ENCODE peak calls at places on chromosomes 2 and 18, in nine cellular contexts. B is heart left ventricle, G is brain microvascular endothelial cell, N is stomach, V is AG04450, O is IMR-90, Q is right cardiac atrium, X is lower lobe of right lung, H is Peyer's patch. D is an unnamed sample.

GRCh38 chr2:173397539-173397938 is 42.9 kb downstream of the CDCA7 start:
- DNase-seq in G (no peak), N (no peak), O (no peak), B (no peak), Q (no peak), V (no peak), X (no peak), H (no peak), D (no peak)

GRCh38 chr18:52236134-52236533 is 103.9 kb upstream of the DCC start:
- DNase-seq in N (no peak), G (no peak), H (no peak), B (no peak), X (no peak), V (no peak), Q (no peak), O (no peak), D (no peak)

GRCh38 chr2:105919826-105920225 is 175.1 kb downstream of the NCK2 start:
- DNase-seq in X (no peak), V (peak; percentile 6), H (peak; percentile 26), O (peak; percentile 62), G (peak; percentile 63), B (no peak), N (no peak), Q (no peak), D (peak; percentile 63)

GRCh38 chr2:187299122-187299906 is 148.7 kb downstream of the CALCRL start:
- DNase-seq in Q (no peak), G (no peak), H (no peak), B (no peak), N (no peak), V (no peak), O (no peak), X (no peak), D (no peak)

GRCh38 chr2:156930423-156930822 is 327.1 kb upstream of the GALNT5 start:
- DNase-seq in Q (no peak), V (no peak), X (no peak), N (no peak), H (no peak), O (no peak), G (no peak), B (no peak), D (no peak)

GRCh38 chr2:42901076-42901645 is 108.8 kb upstream of the HAAO start:
- DNase-seq in X (no peak), G (peak; percentile 57), H (no peak), O (peak; percentile 75), Q (no peak), V (peak; percentile 20), N (no peak), B (no peak), D (no peak)

GRCh38 chr18:32469190-32469611 is 1.5 kb downstream of the GAREM1 start:
- DNase-seq in G (peak; percentile 18), O (peak; percentile 36), H (no peak), Q (peak; percentile 57), V (no peak), B (peak; percentile 60), X (peak; percentile 46), N (peak; percentile 49), D (no peak)

GRCh38 chr18:36756262-36756661 is 72.5 kb downstream of the TPGS2 start:
- DNase-seq in G (no peak), V (no peak), X (no peak), O (peak; percentile 31), N (no peak), Q (no peak), H (no peak), B (no peak), D (no peak)

GRCh38 chr2:82834893-82835292 is 1624.2 kb downstream of the SUCLG1 start:
- DNase-seq in V (no peak), X (no peak), N (no peak), O (no peak), H (no peak), Q (no peak), G (no peak), B (no peak), D (no peak)

GRCh38 chr18:75200644-75201272 is 8.2 kb downstream of the PTGR3 start:
- DNase-seq in G (no peak), N (no peak), X (no peak), V (no peak), O (no peak), H (no peak), B (no peak), Q (no peak), D (no peak)

GRCh38 chr2:127609818-127610217 is 36.1 kb upstream of the GPR17 start:
- DNase-seq in X (no peak), Q (no peak), O (no peak), N (peak; percentile 0), H (no peak), B (no peak), G (no peak), V (no peak), D (no peak)

GRCh38 chr2:67923696-67924095 is 139.1 kb downstream of the C1D start:
- DNase-seq in V (no peak), N (no peak), X (no peak), H (no peak), O (no peak), Q (no peak), G (no peak), B (no peak), D (no peak)

GRCh38 chr2:120738786-120739771 is 3.4 kb downstream of the GLI2 start:
- DNase-seq in X (no peak), V (no peak), B (no peak), H (no peak), N (peak; percentile 57), O (no peak), Q (no peak), G (no peak), D (peak; percentile 7)

DNA sequence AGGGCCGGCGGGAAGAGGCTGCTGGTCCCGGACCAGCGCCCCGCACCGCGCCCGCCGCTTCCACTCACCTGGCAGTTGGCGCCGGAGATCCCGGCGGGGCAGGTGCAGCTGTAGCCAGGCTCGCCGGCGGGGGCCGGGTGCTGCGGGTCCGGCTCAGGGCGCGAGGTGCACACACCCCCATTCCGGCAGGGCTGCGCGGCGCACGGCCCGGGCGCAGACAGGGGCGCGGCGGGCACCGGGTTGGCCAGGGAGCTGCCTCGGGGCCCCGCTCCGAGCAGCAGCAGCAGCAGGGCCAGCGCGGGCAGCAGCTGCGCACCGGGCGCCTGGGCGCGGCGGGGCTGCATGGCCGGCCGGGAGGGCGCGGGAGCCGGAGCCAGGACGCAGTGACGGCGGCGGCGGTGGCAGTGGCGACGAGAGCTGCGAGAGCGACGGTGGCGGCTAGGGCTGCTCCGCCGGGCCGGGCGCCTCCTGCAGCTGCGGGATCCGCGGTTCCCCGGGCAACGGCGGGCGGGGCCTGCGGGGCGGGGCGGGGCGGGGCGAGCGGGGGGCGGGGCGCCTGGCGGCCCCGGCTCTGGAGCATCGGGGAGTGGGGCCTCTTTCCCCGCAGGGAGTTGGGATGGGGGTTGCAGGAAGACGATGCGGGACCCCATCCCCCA is at the start of gene DNER:
- DNase-seq in N (peak; percentile 42), B (no peak), H (no peak), O (no peak), G (no peak), Q (peak; percentile 74), V (no peak), X (peak; percentile 48), D (peak; percentile 26)
- H3K4me3 ChIP-seq in N (peak within 1 kb of the TSS; percentile 41), B (peak within 1 kb of the TSS; percentile 47), H (peak within 1 kb of the TSS; percentile 51), O (peak within 1 kb of the TSS; percentile 38), G (peak within 1 kb of the TSS; percentile 54), Q (peak within 1 kb of the TSS; percentile 51), V (peak within 1 kb of the TSS; percentile 53), X (peak within 1 kb of the TSS; percentile 47), D (peak within 1 kb of the TSS; percentile 34)

GRCh38 chr2:218006741-218007140 is 3.9 kb upstream of the TNS1 start:
- DNase-seq in H (no peak), V (no peak), Q (peak; percentile 7), O (peak; percentile 94), G (no peak), X (no peak), B (no peak), N (no peak), D (no peak)
- H3K27ac ChIP-seq in H (no peak overlapping the region), V (no peak overlapping the region), Q (no peak overlapping the region), O (peak overlapping the region; percentile 74), G (no peak overlapping the region), X (no peak overlapping the region), B (no peak overlapping the region), N (no peak overlapping the region), D (no peak overlapping the region)

GRCh38 chr2:85853499-85854165 is 35.2 kb downstream of the ST3GAL5 start:
- DNase-seq in G (no peak), O (no peak), N (no peak), V (no peak), H (no peak), B (no peak), Q (no peak), X (no peak), D (peak; percentile 42)
- H3K4me3 ChIP-seq in G (no peak overlapping the region), O (no peak overlapping the region), N (no peak overlapping the region), V (no peak overlapping the region), H (no peak overlapping the region), B (peak overlapping the region; percentile 6), Q (no peak overlapping the region), X (peak overlapping the region; percentile 20), D (peak overlapping the region; percentile 48)

GRCh38 chr2:16223071-16223470 is 282.7 kb downstream of the MYCN start:
- DNase-seq in X (no peak), V (no peak), B (no peak), N (no peak), H (no peak), G (no peak), O (no peak), Q (no peak), D (no peak)
- H3K27ac ChIP-seq in X (no peak overlapping the region), V (no peak overlapping the region), B (no peak overlapping the region), N (no peak overlapping the region), H (no peak overlapping the region), G (no peak overlapping the region), O (no peak overlapping the region), Q (no peak overlapping the region), D (no peak overlapping the region)

GRCh38 chr2:229269986-229270385 is 1.1 kb downstream of the PID1 start:
- DNase-seq in G (no peak), N (no peak), V (no peak), H (no peak), O (no peak), X (no peak), B (no peak), Q (no peak), D (no peak)

GRCh38 chr2:229269146-229269545 is 1.9 kb downstream of the PID1 start:
- DNase-seq in B (no peak), H (no peak), O (no peak), Q (no peak), X (no peak), N (no peak), G (no peak), V (no peak), D (no peak)

GRCh38 chr2:229273384-229274338 is 2.6 kb upstream of the PID1 start:
- DNase-seq in X (peak; percentile 64), O (peak; percentile 67), Q (peak; percentile 58), B (peak; percentile 37), G (peak; percentile 72), H (no peak), V (peak; percentile 23), N (peak; percentile 31), D (no peak)

GRCh38 chr2:229268626-229269025 is 2.5 kb downstream of the PID1 start:
- DNase-seq in O (peak; percentile 13), N (no peak), G (peak; percentile 44), X (no peak), V (no peak), B (no peak), H (no peak), Q (no peak), D (no peak)

GRCh38 chr2:229270551-229271410 is at the start of gene PID1:
- DNase-seq in N (no peak), G (no peak), Q (peak; percentile 80), B (peak; percentile 59), V (no peak), O (peak; percentile 5), H (no peak), X (peak; percentile 60), D (no peak)
- H3K4me3 ChIP-seq in N (peak within 1 kb of the TSS; percentile 69), G (peak within 1 kb of the TSS; percentile 64), Q (peak within 1 kb of the TSS; percentile 64), B (peak within 1 kb of the TSS; percentile 82), V (peak within 1 kb of the TSS; percentile 63), O (peak within 1 kb of the TSS; percentile 66), H (peak within 1 kb of the TSS; percentile 85), X (peak within 1 kb of the TSS; percentile 81), D (no peak within 1 kb of the TSS)

D was measured in CD8-positive, alpha-beta T cell.